ENCODE peak calls at places on chromosomes 2 and 18, in nine cellular contexts. O is Peyer's patch, M is thoracic aorta, Y is transverse colon, F is uterus, E is fibroblast of lung, J is colonic mucosa, K is MM.1S, A is A549. U is an unnamed sample. For H3K4me1 and H3K9me3, the result is how much of the 10 kb centered on the place peaks cover.

GRCh38 chr2:39142012-39142346 is 21.1 kb upstream of the SOS1 start:
- DNase-seq in O (no peak), M (no peak), Y (no peak), F (no peak), E (no peak), J (no peak), K (no peak), A (no peak), U (no peak)

GRCh38 chr2:150520887-150521664 is 33.6 kb upstream of the RND3 start:
- DNase-seq in O (no peak), M (no peak), Y (no peak), F (no peak), E (peak), J (no peak), K (no peak), A (no peak), U (no peak)

GRCh38 chr2:156430978-156431358 is 5.2 kb upstream of the GPD2 start:
- DNase-seq in O (no peak), M (no peak), Y (no peak), F (no peak), E (peak), J (no peak), K (peak), A (peak), U (no peak)

GRCh38 chr2:31384351-31384750 is 30.2 kb downstream of the XDH start:
- DNase-seq in O (no peak), M (no peak), Y (no peak), F (no peak), E (peak), J (no peak), K (no peak), A (peak), U (no peak)

GRCh38 chr18:44729631-44730101 is 49.0 kb downstream of the SETBP1 start:
- DNase-seq in O (no peak), M (no peak), Y (no peak), F (no peak), E (peak), J (peak), K (no peak), A (no peak), U (no peak)

GRCh38 chr2:40240067-40240466 is 211.8 kb downstream of the SLC8A1 start:
- DNase-seq in O (peak), M (peak), Y (peak), F (peak), E (peak), J (peak), K (no peak), A (no peak), U (peak)

GRCh38 chr2:217637268-217637615 is 365.6 kb downstream of the TNS1 start:
- DNase-seq in O (no peak), M (no peak), Y (no peak), F (no peak), E (no peak), J (no peak), K (no peak), A (no peak), U (no peak)

GRCh38 chr2:109217362-109218086 is 88.5 kb downstream of the SH3RF3 start:
- DNase-seq in O (no peak), M (no peak), Y (peak), F (no peak), E (peak), J (no peak), K (peak), A (no peak), U (no peak)

GRCh38 chr2:200603972-200604371 is 18.2 kb downstream of the AOX1 start:
- DNase-seq in O (no peak), M (no peak), Y (no peak), F (no peak), E (peak), J (no peak), K (no peak), A (peak), U (no peak)

GRCh38 chr2:108535380-108535677 is 1.1 kb downstream of the LIMS1 start:
- DNase-seq in O (no peak), M (no peak), Y (no peak), F (no peak), E (peak), J (no peak), K (no peak), A (no peak), U (no peak)

GRCh38 chr18:54805571-54806334 is 22.5 kb upstream of the RAB27B start:
- DNase-seq in O (no peak), M (no peak), Y (no peak), F (no peak), E (peak), J (no peak), K (no peak), A (peak), U (no peak)

GRCh38 chr2:73418343-73418742 is 32.7 kb downstream of the ALMS1 start:
- DNase-seq in O (peak), M (peak), Y (peak), F (peak), E (peak), J (peak), K (no peak), A (no peak), U (peak)

GRCh38 chr2:30653847-30654246 is 153.4 kb downstream of the CAPN13 start:
- DNase-seq in O (no peak), M (no peak), Y (no peak), F (no peak), E (peak), J (no peak), K (no peak), A (no peak), U (peak)

GRCh38 chr2:67213270-67213670 is 183.9 kb upstream of the ETAA1 start:
- DNase-seq in O (no peak), M (no peak), Y (no peak), F (no peak), E (no peak), J (no peak), K (no peak), A (no peak), U (no peak)

GRCh38 chr2:148645925-148646559 is 1.5 kb downstream of the EPC2 start:
- DNase-seq in O (peak), M (peak), Y (peak), F (no peak), E (peak), J (peak), K (peak), A (peak), U (no peak)

GRCh38 chr2:16218651-16219050 is 278.3 kb downstream of the MYCN start:
- DNase-seq in O (peak), M (no peak), Y (peak), F (no peak), E (no peak), J (peak), K (no peak), A (peak), U (no peak)

GRCh38 chr18:13164406-13164805 is 54.2 kb upstream of the LDLRAD4 start:
- DNase-seq in O (no peak), M (no peak), Y (no peak), F (no peak), E (no peak), J (no peak), K (no peak), A (no peak), U (no peak)

GRCh38 chr18:48816554-48816953 is 134.2 kb downstream of the SMAD7 start:
- DNase-seq in O (peak), M (no peak), Y (peak), F (peak), E (no peak), J (no peak), K (no peak), A (no peak), U (no peak)

GRCh38 chr2:25374411-25374810 is 32.7 kb upstream of the DNMT3A start:
- DNase-seq in O (peak), M (no peak), Y (no peak), F (no peak), E (no peak), J (no peak), K (no peak), A (no peak), U (no peak)

GRCh38 chr2:240672701-240673190 is 9.9 kb downstream of the AQP12B start:
- DNase-seq in O (no peak), M (no peak), Y (no peak), F (no peak), E (no peak), J (no peak), K (no peak), A (no peak), U (no peak)

GRCh38 chr18:57294547-57294946 is 57.8 kb upstream of the ST8SIA3 start:
- DNase-seq in O (no peak), M (no peak), Y (no peak), F (no peak), E (no peak), J (no peak), K (no peak), A (no peak), U (no peak)

GRCh38 chr18:11951390-11951851 is 29.9 kb upstream of the IMPA2 start:
- DNase-seq in O (no peak), M (no peak), Y (no peak), F (no peak), E (no peak), J (no peak), K (no peak), A (no peak), U (no peak)

GRCh38 chr2:240564571-240565266 is 3.6 kb upstream of the RNPEPL1 start:
- DNase-seq in O (peak), M (no peak), Y (peak), F (no peak), E (no peak), J (peak), K (peak), A (peak), U (no peak)

GRCh38 chr2:55901941-55902340 is 21.6 kb downstream of the EFEMP1 start:
- DNase-seq in O (no peak), M (no peak), Y (no peak), F (no peak), E (peak), J (no peak), K (no peak), A (no peak), U (no peak)

GRCh38 chr2:173204316-173204715 is 128.7 kb downstream of the MAP3K20 start:
- DNase-seq in O (no peak), M (no peak), Y (no peak), F (no peak), E (peak), J (no peak), K (no peak), A (no peak), U (no peak)

DNA sequence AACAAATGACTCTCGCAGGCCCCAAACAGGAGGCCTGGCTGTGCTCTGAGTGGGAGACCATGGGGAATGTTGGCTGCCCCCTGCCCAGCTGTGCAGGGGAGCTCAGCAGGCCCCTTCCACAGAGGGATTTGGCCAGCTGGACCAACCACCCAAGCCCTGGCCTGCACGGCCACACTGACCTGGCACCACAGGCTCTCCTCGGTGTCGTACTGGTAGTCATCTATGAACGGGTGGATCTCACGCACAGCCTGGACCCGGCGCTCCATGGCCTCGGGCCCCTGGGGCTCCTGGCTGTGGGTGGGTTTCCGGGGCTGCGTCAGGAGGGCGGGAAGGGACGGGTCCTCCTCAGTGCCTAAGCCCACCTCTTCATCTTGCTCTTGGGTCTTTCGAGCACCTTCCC is 74.5 kb downstream of the POLR1A start:
- DNase-seq in O (no peak), M (no peak), Y (no peak), F (no peak), E (no peak), J (no peak), K (no peak), A (no peak), U (no peak)
- H3K4me1 ChIP-seq in O (under half), M (under half), Y (under half), F (under half), E (under half), J (under half), K (under half), A (under half), U (half or more)

GRCh38 chr2:24206714-24207113 is 31.9 kb downstream of the FAM228A start:
- DNase-seq in O (no peak), M (no peak), Y (no peak), F (no peak), E (no peak), J (no peak), K (no peak), A (no peak), U (no peak)

GRCh38 chr2:24208490-24208889 is 33.6 kb downstream of the FAM228A start:
- DNase-seq in O (no peak), M (no peak), Y (no peak), F (no peak), E (no peak), J (no peak), K (no peak), A (no peak), U (no peak)

GRCh38 chr2:24204505-24204904 is 29.7 kb downstream of the FAM228A start:
- DNase-seq in O (no peak), M (no peak), Y (no peak), F (no peak), E (no peak), J (no peak), K (no peak), A (no peak), U (no peak)

GRCh38 chr2:24207359-24207758 is 32.5 kb downstream of the FAM228A start:
- DNase-seq in O (no peak), M (no peak), Y (no peak), F (no peak), E (no peak), J (no peak), K (no peak), A (no peak), U (no peak)

GRCh38 chr2:24206242-24206641 is 31.4 kb downstream of the FAM228A start:
- DNase-seq in O (no peak), M (no peak), Y (no peak), F (no peak), E (no peak), J (no peak), K (no peak), A (no peak), U (no peak)
- TF ChIP-seq CTCF in O (no peak), M (no peak), Y (no peak), F (no peak), E (no peak), J (no peak), K (no peak), A (no peak), U (no peak)

GRCh38 chr2:153770359-153770991 is 101.2 kb upstream of the GALNT13 start:
- DNase-seq in O (no peak), M (no peak), Y (no peak), F (no peak), E (no peak), J (no peak), K (no peak), A (peak), U (no peak)

DNA sequence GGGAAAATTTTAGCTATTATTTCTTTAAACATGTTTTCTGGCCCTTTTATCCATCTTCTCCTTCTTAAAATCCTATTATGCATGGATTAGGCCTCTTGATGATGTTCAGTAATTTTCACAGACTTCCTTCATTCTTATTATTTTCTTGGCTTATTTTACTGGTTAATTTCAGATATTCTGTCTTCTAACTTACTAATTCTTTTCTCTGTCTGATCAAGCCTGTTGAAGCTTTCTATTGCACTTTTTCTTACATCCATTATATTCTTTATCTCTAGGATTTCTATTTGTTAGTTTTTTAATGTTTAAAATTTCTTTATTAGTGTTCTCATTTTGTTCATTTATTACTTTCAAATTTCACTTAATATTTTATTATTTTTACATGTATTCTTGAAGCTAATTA is 105.3 kb upstream of the GALNT13 start:
- DNase-seq in O (no peak), M (no peak), Y (no peak), F (no peak), E (no peak), J (no peak), K (no peak), A (no peak), U (no peak)
- H3K9me3 ChIP-seq in O (under half), M (under half), Y (under half), F (under half), E (under half), J (under half), K (under half), A (under half), U (half or more)

GRCh38 chr2:127670957-127671290 is 4.4 kb downstream of the LIMS2 start:
- DNase-seq in O (no peak), M (no peak), Y (no peak), F (no peak), E (no peak), J (no peak), K (no peak), A (peak), U (no peak)

GRCh38 chr2:127672341-127673303 is 2.7 kb downstream of the LIMS2 start:
- DNase-seq in O (peak), M (no peak), Y (no peak), F (no peak), E (no peak), J (no peak), K (no peak), A (no peak), U (no peak)

GRCh38 chr2:127671557-127672302 is 3.6 kb downstream of the LIMS2 start:
- DNase-seq in O (no peak), M (no peak), Y (no peak), F (no peak), E (no peak), J (no peak), K (no peak), A (no peak), U (no peak)

GRCh38 chr2:127669056-127669455 is 6.3 kb downstream of the LIMS2 start:
- DNase-seq in O (no peak), M (no peak), Y (no peak), F (no peak), E (no peak), J (no peak), K (no peak), A (no peak), U (no peak)

DNA sequence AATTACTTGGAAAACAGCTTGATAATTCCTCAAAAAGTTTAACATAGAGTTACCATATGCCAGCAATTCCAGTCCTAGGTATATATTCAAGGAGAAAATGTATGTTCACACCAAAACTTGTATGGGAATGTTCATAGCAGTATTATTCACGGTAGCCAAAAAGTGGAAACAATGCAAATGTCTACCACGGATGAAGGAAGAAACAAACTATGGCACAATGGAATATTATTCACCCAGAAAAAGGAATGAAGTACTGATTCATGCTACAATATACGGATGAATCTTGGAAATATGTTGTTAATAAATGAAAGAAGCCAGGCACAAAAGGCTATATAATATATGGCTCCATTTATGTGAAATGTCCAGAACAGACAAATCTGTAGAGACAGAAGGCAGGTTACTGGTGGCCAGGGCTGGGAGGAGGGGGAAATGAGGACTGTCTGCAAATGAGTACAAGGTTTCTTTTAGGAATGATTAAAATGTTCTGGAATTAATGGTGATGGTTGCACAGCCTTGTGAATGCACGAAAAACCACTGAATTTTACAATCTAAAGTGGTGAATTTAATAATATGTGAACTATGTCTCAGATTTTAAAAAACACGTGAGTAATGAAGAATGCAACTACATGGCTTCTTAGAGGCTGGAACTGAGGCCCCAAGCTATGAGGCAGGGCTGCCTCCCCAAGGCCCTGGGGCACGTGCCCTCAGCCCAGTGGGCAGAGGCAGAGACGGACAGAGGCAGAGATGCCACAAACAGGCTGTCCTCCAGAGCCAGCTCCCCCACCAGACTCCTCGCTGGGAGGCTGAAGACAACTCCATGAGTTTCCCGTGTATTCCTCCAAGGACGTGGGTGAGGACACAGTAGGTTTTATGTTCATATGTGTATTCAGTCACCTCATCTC is 5.0 kb downstream of the LIMS2 start:
- DNase-seq in O (no peak), M (no peak), Y (no peak), F (no peak), E (no peak), J (no peak), K (no peak), A (no peak), U (no peak)
- H3K4me1 ChIP-seq in O (under half), M (under half), Y (under half), F (under half), E (under half), J (under half), K (under half), A (under half), U (half or more)

GRCh38 chr2:234391625-234392024 is 105.3 kb downstream of the ARL4C start:
- DNase-seq in O (no peak), M (no peak), Y (no peak), F (no peak), E (no peak), J (no peak), K (no peak), A (no peak), U (no peak)
- TF ChIP-seq CTCF in O (no peak), M (no peak), Y (no peak), F (no peak), E (no peak), J (no peak), K (no peak), A (no peak), U (no peak)

U was measured in left ventricle myocardium inferior.